ENCODE peak calls at places on chromosomes 6 and 20, in nine cellular contexts. One of them, this sample, is unnamed.

GRCh38 chr6:107730683-107731314 is 93.3 kb downstream of the SCML4 start:
- DNase-seq in IMR-90: no peak
- DNase-seq in A549: no peak
- DNase-seq in ovary: no peak
- DNase-seq in body of pancreas: no peak
- DNase-seq in Peyer's patch: no peak
- DNase-seq in right lobe of liver: no peak
- DNase-seq in transverse colon: no peak
- DNase-seq in sigmoid colon: no peak
- DNase-seq in this sample: no peak

GRCh38 chr6:16334671-16335070 is 96.3 kb downstream of the GMPR start:
- DNase-seq in IMR-90: peak
- DNase-seq in A549: peak
- DNase-seq in ovary: peak
- DNase-seq in body of pancreas: peak
- DNase-seq in Peyer's patch: peak
- DNase-seq in right lobe of liver: no peak
- DNase-seq in transverse colon: peak
- DNase-seq in sigmoid colon: peak
- DNase-seq in this sample: no peak

GRCh38 chr6:168526841-168527281 is 85.9 kb downstream of the SMOC2 start:
- DNase-seq in IMR-90: no peak
- DNase-seq in A549: no peak
- DNase-seq in ovary: peak
- DNase-seq in body of pancreas: peak
- DNase-seq in Peyer's patch: no peak
- DNase-seq in right lobe of liver: no peak
- DNase-seq in transverse colon: peak
- DNase-seq in sigmoid colon: peak
- DNase-seq in this sample: peak

GRCh38 chr6:160917581-160917980 is 74.0 kb upstream of the MAP3K4 start:
- DNase-seq in IMR-90: no peak
- DNase-seq in A549: no peak
- DNase-seq in ovary: no peak
- DNase-seq in body of pancreas: no peak
- DNase-seq in Peyer's patch: no peak
- DNase-seq in right lobe of liver: no peak
- DNase-seq in transverse colon: no peak
- DNase-seq in sigmoid colon: no peak
- DNase-seq in this sample: no peak

GRCh38 chr6:144768676-144769599 is 483.8 kb downstream of the UTRN start:
- DNase-seq in IMR-90: no peak
- DNase-seq in A549: no peak
- DNase-seq in ovary: no peak
- DNase-seq in body of pancreas: peak
- DNase-seq in Peyer's patch: no peak
- DNase-seq in right lobe of liver: no peak
- DNase-seq in transverse colon: no peak
- DNase-seq in sigmoid colon: no peak
- DNase-seq in this sample: no peak

GRCh38 chr6:132537977-132538376 is at the start of gene TAAR9:
- DNase-seq in IMR-90: no peak
- DNase-seq in A549: no peak
- DNase-seq in ovary: no peak
- DNase-seq in body of pancreas: no peak
- DNase-seq in Peyer's patch: no peak
- DNase-seq in right lobe of liver: no peak
- DNase-seq in transverse colon: no peak
- DNase-seq in sigmoid colon: no peak
- DNase-seq in this sample: no peak

GRCh38 chr20:7375905-7376304 is 564.4 kb downstream of the HAO1 start:
- DNase-seq in IMR-90: peak
- DNase-seq in A549: no peak
- DNase-seq in ovary: no peak
- DNase-seq in body of pancreas: no peak
- DNase-seq in Peyer's patch: no peak
- DNase-seq in right lobe of liver: no peak
- DNase-seq in transverse colon: no peak
- DNase-seq in sigmoid colon: no peak
- DNase-seq in this sample: no peak

GRCh38 chr6:119052292-119052889 is 26.1 kb downstream of the FAM184A start:
- DNase-seq in IMR-90: no peak
- DNase-seq in A549: no peak
- DNase-seq in ovary: no peak
- DNase-seq in body of pancreas: no peak
- DNase-seq in Peyer's patch: no peak
- DNase-seq in right lobe of liver: no peak
- DNase-seq in transverse colon: no peak
- DNase-seq in sigmoid colon: no peak
- DNase-seq in this sample: no peak

GRCh38 chr20:35269055-35269781 is 8.7 kb downstream of the MMP24OS start:
- DNase-seq in IMR-90: peak
- DNase-seq in A549: peak
- DNase-seq in ovary: peak
- DNase-seq in body of pancreas: peak
- DNase-seq in Peyer's patch: peak
- DNase-seq in right lobe of liver: peak
- DNase-seq in transverse colon: peak
- DNase-seq in sigmoid colon: no peak
- DNase-seq in this sample: peak

GRCh38 chr6:32460528-32460927 is 20.8 kb downstream of the HLA-DRA start:
- DNase-seq in IMR-90: no peak
- DNase-seq in A549: no peak
- DNase-seq in ovary: no peak
- DNase-seq in body of pancreas: no peak
- DNase-seq in Peyer's patch: no peak
- DNase-seq in right lobe of liver: no peak
- DNase-seq in transverse colon: no peak
- DNase-seq in sigmoid colon: no peak
- DNase-seq in this sample: no peak

GRCh38 chr6:169702640-169703246 is 817 bp downstream of the C6orf120 start:
- DNase-seq in IMR-90: peak
- DNase-seq in A549: no peak
- DNase-seq in ovary: no peak
- DNase-seq in body of pancreas: peak
- DNase-seq in Peyer's patch: peak
- DNase-seq in right lobe of liver: no peak
- DNase-seq in transverse colon: peak
- DNase-seq in sigmoid colon: no peak
- DNase-seq in this sample: peak

GRCh38 chr6:21751608-21752007 is 158.1 kb downstream of the SOX4 start:
- DNase-seq in IMR-90: no peak
- DNase-seq in A549: no peak
- DNase-seq in ovary: no peak
- DNase-seq in body of pancreas: no peak
- DNase-seq in Peyer's patch: no peak
- DNase-seq in right lobe of liver: no peak
- DNase-seq in transverse colon: no peak
- DNase-seq in sigmoid colon: no peak
- DNase-seq in this sample: no peak

GRCh38 chr6:144657691-144658090 is 372.6 kb downstream of the UTRN start:
- DNase-seq in IMR-90: no peak
- DNase-seq in A549: no peak
- DNase-seq in ovary: no peak
- DNase-seq in body of pancreas: peak
- DNase-seq in Peyer's patch: no peak
- DNase-seq in right lobe of liver: no peak
- DNase-seq in transverse colon: no peak
- DNase-seq in sigmoid colon: no peak
- DNase-seq in this sample: no peak

GRCh38 chr6:1296542-1296941 is 15.4 kb upstream of the FOXQ1 start:
- DNase-seq in IMR-90: peak
- DNase-seq in A549: no peak
- DNase-seq in ovary: no peak
- DNase-seq in body of pancreas: no peak
- DNase-seq in Peyer's patch: no peak
- DNase-seq in right lobe of liver: no peak
- DNase-seq in transverse colon: no peak
- DNase-seq in sigmoid colon: no peak
- DNase-seq in this sample: no peak

GRCh38 chr20:8505817-8506216 is 373.8 kb downstream of the PLCB1 start:
- DNase-seq in IMR-90: peak
- DNase-seq in A549: no peak
- DNase-seq in ovary: no peak
- DNase-seq in body of pancreas: no peak
- DNase-seq in Peyer's patch: no peak
- DNase-seq in right lobe of liver: no peak
- DNase-seq in transverse colon: no peak
- DNase-seq in sigmoid colon: no peak
- DNase-seq in this sample: no peak

GRCh38 chr6:94254689-94255088 is 835.3 kb upstream of the EPHA7 start:
- DNase-seq in IMR-90: no peak
- DNase-seq in A549: no peak
- DNase-seq in ovary: no peak
- DNase-seq in body of pancreas: no peak
- DNase-seq in Peyer's patch: no peak
- DNase-seq in right lobe of liver: no peak
- DNase-seq in transverse colon: no peak
- DNase-seq in sigmoid colon: no peak
- DNase-seq in this sample: no peak

DNA sequence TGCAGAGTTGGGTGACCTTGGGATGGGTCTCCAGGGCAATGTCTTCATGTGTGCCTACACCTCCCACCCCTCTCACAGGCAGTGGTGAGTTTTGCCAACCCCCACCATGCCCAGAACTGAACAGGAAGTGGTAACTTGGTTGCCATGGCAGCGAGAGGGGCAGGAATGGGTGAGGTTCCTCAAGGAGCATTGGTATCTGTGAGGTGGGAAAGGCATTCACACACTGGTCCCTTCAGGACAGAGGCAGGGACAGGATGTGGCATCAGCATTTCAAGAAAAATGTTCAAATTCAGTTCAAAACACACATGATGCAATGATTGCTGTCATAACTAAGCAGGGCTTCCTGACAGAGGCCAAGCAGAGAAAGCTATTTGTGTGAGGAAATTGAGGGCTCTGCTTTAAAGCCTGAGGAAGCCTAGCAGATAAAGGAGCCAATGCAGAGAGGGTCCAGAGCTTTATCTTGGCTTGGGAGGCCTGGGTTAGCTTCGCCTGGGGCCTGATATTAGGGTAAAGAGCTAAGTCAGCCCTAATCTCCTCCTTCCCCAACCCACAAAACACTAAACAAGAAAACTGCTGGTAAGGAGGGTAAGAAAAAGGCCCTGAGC is 551 bp downstream of the TREML2 start:
- DNase-seq in IMR-90: no peak
- DNase-seq in A549: no peak
- DNase-seq in ovary: no peak
- DNase-seq in body of pancreas: peak
- DNase-seq in Peyer's patch: peak
- DNase-seq in right lobe of liver: peak
- DNase-seq in transverse colon: peak
- DNase-seq in sigmoid colon: no peak
- DNase-seq in this sample: peak
- TF ChIP-seq POLR2A in IMR-90: no peak
- TF ChIP-seq POLR2A in A549: no peak
- TF ChIP-seq POLR2A in ovary: no peak
- TF ChIP-seq POLR2A in body of pancreas: no peak
- TF ChIP-seq POLR2A in Peyer's patch: no peak
- TF ChIP-seq POLR2A in right lobe of liver: no peak
- TF ChIP-seq POLR2A in transverse colon: no peak
- TF ChIP-seq POLR2A in sigmoid colon: no peak
- TF ChIP-seq POLR2A in this sample: no peak

DNA sequence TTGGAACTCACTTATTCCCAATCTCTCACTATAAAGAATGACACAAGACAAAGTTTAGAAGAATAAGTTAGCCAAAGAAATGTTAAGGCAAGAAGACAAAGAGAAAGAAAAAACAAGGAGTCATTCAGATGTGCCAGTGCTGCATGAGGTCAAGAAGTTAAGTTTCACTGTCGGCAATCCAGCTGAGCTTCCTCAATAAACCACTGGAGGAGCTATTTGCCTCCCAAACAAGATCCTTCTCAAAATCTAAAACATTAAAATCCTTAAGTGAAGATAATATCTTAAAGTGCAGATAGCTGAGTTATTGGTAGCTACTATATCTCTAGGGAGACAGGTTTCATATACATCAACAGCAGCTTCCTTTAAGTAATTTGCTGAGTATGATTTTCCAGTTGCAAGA is 512.3 kb downstream of the HDGFL1 start:
- DNase-seq in IMR-90: no peak
- DNase-seq in A549: no peak
- DNase-seq in ovary: no peak
- DNase-seq in body of pancreas: no peak
- DNase-seq in Peyer's patch: no peak
- DNase-seq in right lobe of liver: no peak
- DNase-seq in transverse colon: no peak
- DNase-seq in sigmoid colon: no peak
- DNase-seq in this sample: no peak
- TF ChIP-seq CTCF in IMR-90: peak
- TF ChIP-seq CTCF in A549: no peak
- TF ChIP-seq CTCF in ovary: no peak
- TF ChIP-seq CTCF in body of pancreas: no peak
- TF ChIP-seq CTCF in Peyer's patch: no peak
- TF ChIP-seq CTCF in right lobe of liver: no peak
- TF ChIP-seq CTCF in transverse colon: no peak
- TF ChIP-seq CTCF in sigmoid colon: no peak
- TF ChIP-seq CTCF in this sample: no peak

DNA sequence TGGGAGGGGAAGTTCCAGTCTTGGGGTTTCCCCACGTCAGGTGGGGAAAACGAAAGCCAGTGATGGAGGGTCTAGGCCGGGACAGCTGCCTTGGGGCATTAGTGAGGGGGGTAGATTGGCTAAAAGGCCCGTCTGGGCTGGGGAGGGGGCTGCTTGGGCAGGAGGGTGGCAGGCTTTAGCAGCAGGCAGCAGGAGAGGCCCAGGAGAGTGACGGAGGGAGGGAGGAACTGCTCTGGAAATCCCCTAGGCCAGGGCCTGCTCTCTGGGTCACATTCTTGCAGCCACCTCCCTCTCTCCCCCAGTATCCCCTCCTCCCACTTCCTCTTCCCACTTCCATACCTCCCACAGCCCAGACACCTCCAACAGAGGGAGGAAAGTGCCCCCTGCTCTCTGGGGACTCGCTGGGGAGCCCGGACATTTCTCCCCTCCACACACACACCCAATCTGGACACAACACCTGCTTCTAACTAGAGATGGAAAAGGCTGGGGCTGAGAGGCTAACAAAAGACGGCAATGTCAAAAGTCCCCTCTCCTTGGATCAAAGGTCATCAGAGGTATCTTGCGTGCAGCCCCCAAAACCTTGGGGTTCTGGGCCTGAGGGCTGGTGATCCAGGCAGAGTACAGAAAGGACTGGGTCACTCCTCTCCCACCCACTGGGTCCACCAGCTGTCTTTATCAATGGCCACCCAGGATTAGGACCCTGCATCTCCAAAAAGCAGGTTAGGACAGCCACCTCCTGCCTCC is 1.8 kb downstream of the NFKBIE start:
- DNase-seq in IMR-90: peak
- DNase-seq in A549: peak
- DNase-seq in ovary: no peak
- DNase-seq in body of pancreas: peak
- DNase-seq in Peyer's patch: no peak
- DNase-seq in right lobe of liver: peak
- DNase-seq in transverse colon: peak
- DNase-seq in sigmoid colon: no peak
- DNase-seq in this sample: no peak
- TF ChIP-seq POLR2A in IMR-90: no peak
- TF ChIP-seq POLR2A in A549: no peak
- TF ChIP-seq POLR2A in ovary: no peak
- TF ChIP-seq POLR2A in body of pancreas: peak
- TF ChIP-seq POLR2A in Peyer's patch: no peak
- TF ChIP-seq POLR2A in right lobe of liver: peak
- TF ChIP-seq POLR2A in transverse colon: no peak
- TF ChIP-seq POLR2A in sigmoid colon: no peak
- TF ChIP-seq POLR2A in this sample: no peak

GRCh38 chr20:43911066-43911465 is 3.6 kb upstream of the TOX2 start:
- DNase-seq in IMR-90: peak
- DNase-seq in A549: no peak
- DNase-seq in ovary: no peak
- DNase-seq in body of pancreas: no peak
- DNase-seq in Peyer's patch: peak
- DNase-seq in right lobe of liver: no peak
- DNase-seq in transverse colon: no peak
- DNase-seq in sigmoid colon: no peak
- DNase-seq in this sample: no peak
- TF ChIP-seq CTCF in IMR-90: peak
- TF ChIP-seq CTCF in A549: no peak
- TF ChIP-seq CTCF in ovary: no peak
- TF ChIP-seq CTCF in body of pancreas: no peak
- TF ChIP-seq CTCF in Peyer's patch: no peak
- TF ChIP-seq CTCF in right lobe of liver: no peak
- TF ChIP-seq CTCF in transverse colon: no peak
- TF ChIP-seq CTCF in sigmoid colon: no peak
- TF ChIP-seq CTCF in this sample: no peak

This sample was measured in stomach.